ENCODE peak calls at places on chromosomes 1 and 21, in four cellular contexts. H is K562, B is HL-60, F is GM12878. Z is an unnamed sample.

GRCh38 chr1:3579626-3580025 is 31.7 kb downstream of the MEGF6 start:
- DNase-seq in H (no peak), F (no peak), B (no peak), Z (no peak)

GRCh38 chr1:34842952-34843371 is 16.6 kb downstream of the SMIM12 start:
- DNase-seq in B (no peak), H (no peak), F (no peak), Z (no peak)

GRCh38 chr1:230950404-230950803 is 28.3 kb downstream of the TTC13 start:
- DNase-seq in B (no peak), F (no peak), H (no peak), Z (no peak)

GRCh38 chr21:42513985-42514882 is 582 bp downstream of the SLC37A1 start:
- DNase-seq in H (peak), F (no peak), B (peak), Z (peak)

GRCh38 chr21:37684115-37684493 is 232.2 kb downstream of the KCNJ6 start:
- DNase-seq in B (no peak), H (no peak), F (no peak), Z (no peak)

GRCh38 chr1:48039088-48040049 is 42.2 kb upstream of the TRABD2B start:
- DNase-seq in B (no peak), F (no peak), H (no peak), Z (no peak)

GRCh38 chr1:89884718-89885596 is 64.1 kb downstream of the LRRC8D start:
- DNase-seq in B (no peak), F (no peak), H (no peak), Z (no peak)

GRCh38 chr1:93779540-93780121 is 98.0 kb upstream of the BCAR3 start:
- DNase-seq in F (no peak), H (no peak), B (no peak), Z (no peak)

GRCh38 chr1:57696041-57696440 is 272.2 kb upstream of the DAB1 start:
- DNase-seq in F (no peak), H (no peak), B (no peak), Z (no peak)

GRCh38 chr1:248841702-248842395 is 3.8 kb downstream of the ZNF672 start:
- DNase-seq in F (no peak), B (peak), H (no peak), Z (no peak)

GRCh38 chr1:35220976-35221375 is 28.0 kb upstream of the SFPQ start:
- DNase-seq in H (peak), B (peak), F (no peak), Z (peak)

GRCh38 chr1:80994934-80995333 is 805.8 kb upstream of the ADGRL2 start:
- DNase-seq in B (no peak), H (no peak), F (no peak), Z (no peak)

GRCh38 chr21:41961282-41961701 is 7.5 kb upstream of the C2CD2 start:
- DNase-seq in H (no peak), F (no peak), B (no peak), Z (no peak)

GRCh38 chr1:67987046-67987799 is 63.2 kb downstream of the DIRAS3 start:
- DNase-seq in F (no peak), H (no peak), B (no peak), Z (no peak)

GRCh38 chr1:201376464-201377374 is 761 bp downstream of the TNNT2 start:
- DNase-seq in F (no peak), B (no peak), H (peak), Z (peak)

GRCh38 chr1:16372535-16373340 is 5.7 kb downstream of the SZRD1 start:
- DNase-seq in F (no peak), B (no peak), H (no peak), Z (no peak)

GRCh38 chr1:21260405-21261129 is 29.7 kb downstream of the ECE1 start:
- DNase-seq in B (no peak), F (no peak), H (no peak), Z (no peak)

GRCh38 chr1:27436204-27437159 is 44.1 kb downstream of the GPR3 start:
- DNase-seq in B (peak), H (peak), F (no peak), Z (no peak)

GRCh38 chr1:24095140-24095859 is 16.6 kb downstream of the MYOM3 start:
- DNase-seq in B (no peak), H (no peak), F (no peak), Z (no peak)

GRCh38 chr1:3684031-3684430 is 31.7 kb downstream of the TP73 start:
- DNase-seq in B (no peak), H (peak), F (no peak), Z (no peak)

GRCh38 chr1:155309423-155310021 is 856 bp downstream of the FDPS start:
- DNase-seq in F (no peak), H (peak), B (peak), Z (no peak)

GRCh38 chr1:33225586-33225985 is 30.7 kb upstream of the ZNF362 start:
- DNase-seq in F (no peak), B (no peak), H (no peak), Z (no peak)

GRCh38 chr1:10575616-10576015 is 100.9 kb downstream of the PEX14 start:
- DNase-seq in F (no peak), B (no peak), H (no peak), Z (no peak)

GRCh38 chr1:153921080-153921802 is 1.5 kb downstream of the GATAD2B start:
- DNase-seq in F (no peak), B (no peak), H (peak), Z (no peak)

GRCh38 chr1:77954521-77954920 is 24.4 kb downstream of the FUBP1 start:
- DNase-seq in F (no peak), B (no peak), H (no peak), Z (no peak)

GRCh38 chr1:19643602-19644419 is at the start of gene NBL1:
- DNase-seq in B (no peak), F (no peak), H (peak), Z (peak)

DNA sequence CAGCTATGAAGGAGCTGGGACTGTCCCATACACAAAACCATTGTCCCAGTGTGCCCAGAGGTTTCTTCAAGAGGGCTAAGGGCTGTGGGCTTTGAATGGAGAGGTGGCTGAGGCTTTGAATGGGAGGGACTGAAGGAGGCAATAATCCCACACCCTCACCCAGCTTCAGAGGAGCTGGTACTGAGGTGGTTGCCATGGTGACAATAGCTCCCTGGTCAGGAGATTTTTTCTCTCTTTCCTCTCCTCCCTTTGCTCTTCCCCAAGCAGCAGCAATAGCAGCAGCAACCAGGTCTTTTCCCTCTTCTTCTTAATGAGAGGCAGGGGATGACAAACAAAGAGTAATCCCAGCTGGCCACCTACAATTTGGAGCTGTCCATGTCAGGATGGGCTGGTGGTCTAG is 1.6 kb downstream of the HPCAL4 start:
- DNase-seq in B (no peak), F (no peak), H (no peak), Z (no peak)
- TF ChIP-seq SPI1 in B (no peak), F (no peak), H (no peak), Z (no peak)

GRCh38 chr1:150555198-150555970 is 6.2 kb downstream of the ADAMTSL4 start:
- DNase-seq in B (no peak), H (no peak), F (no peak), Z (no peak)
- TF ChIP-seq POLR2AphosphoS5 in B (no peak), H (peak), F (no peak), Z (no peak)

GRCh38 chr1:207035877-207036558 is 3.5 kb upstream of the C1orf116 start:
- DNase-seq in F (no peak), H (no peak), B (no peak), Z (no peak)
- TF ChIP-seq SPI1 in F (no peak), H (no peak), B (no peak), Z (no peak)

GRCh38 chr21:33403128-33403785 is at the start of gene IFNGR2:
- DNase-seq in B (no peak), H (peak), F (no peak), Z (peak)
- TF ChIP-seq POLR2AphosphoS5 in B (peak), H (peak), F (no peak), Z (no peak)

DNA sequence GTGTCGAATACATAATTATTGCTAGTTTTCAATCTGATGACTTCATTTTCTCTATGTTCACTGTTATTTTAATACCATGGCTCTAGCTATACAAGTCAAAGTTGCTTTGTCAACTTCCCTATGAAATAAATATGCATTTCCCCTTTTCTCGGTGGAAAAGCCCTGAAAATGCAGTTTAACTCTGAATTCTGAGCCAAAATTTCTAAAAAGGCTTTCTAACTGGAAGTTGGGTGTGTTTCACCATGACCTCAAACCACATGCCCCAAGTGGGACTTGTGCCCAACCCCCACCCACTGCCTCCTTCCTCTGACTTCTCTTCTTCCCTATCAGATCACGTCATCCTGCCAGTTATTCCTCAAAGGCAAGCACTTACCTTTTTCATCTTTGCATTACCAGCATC is 8.9 kb downstream of the MKNK1 start:
- DNase-seq in B (peak), F (no peak), H (peak), Z (no peak)
- TF ChIP-seq SPI1 in B (peak), F (no peak), H (peak), Z (no peak)

GRCh38 chr1:183143576-183144315 is 42.3 kb upstream of the LAMC2 start:
- DNase-seq in F (no peak), H (no peak), B (no peak), Z (no peak)

GRCh38 chr1:183135336-183135735 is 50.7 kb upstream of the LAMC2 start:
- DNase-seq in F (no peak), B (no peak), H (no peak), Z (no peak)

GRCh38 chr1:183138301-183138700 is 47.8 kb upstream of the LAMC2 start:
- DNase-seq in B (no peak), H (no peak), F (no peak), Z (no peak)

GRCh38 chr1:183137782-183138181 is 48.3 kb upstream of the LAMC2 start:
- DNase-seq in B (no peak), H (no peak), F (no peak), Z (no peak)

GRCh38 chr1:183139281-183139942 is 46.7 kb upstream of the LAMC2 start:
- DNase-seq in B (no peak), H (no peak), F (no peak), Z (no peak)
- TF ChIP-seq POLR2AphosphoS5 in B (no peak), H (no peak), F (no peak), Z (no peak)

GRCh38 chr21:46662765-46663500 is 27.5 kb downstream of the PRMT2 start:
- DNase-seq in F (no peak), B (no peak), H (no peak), Z (no peak)
- TF ChIP-seq SPI1 in F (no peak), B (no peak), H (no peak), Z (no peak)

DNA sequence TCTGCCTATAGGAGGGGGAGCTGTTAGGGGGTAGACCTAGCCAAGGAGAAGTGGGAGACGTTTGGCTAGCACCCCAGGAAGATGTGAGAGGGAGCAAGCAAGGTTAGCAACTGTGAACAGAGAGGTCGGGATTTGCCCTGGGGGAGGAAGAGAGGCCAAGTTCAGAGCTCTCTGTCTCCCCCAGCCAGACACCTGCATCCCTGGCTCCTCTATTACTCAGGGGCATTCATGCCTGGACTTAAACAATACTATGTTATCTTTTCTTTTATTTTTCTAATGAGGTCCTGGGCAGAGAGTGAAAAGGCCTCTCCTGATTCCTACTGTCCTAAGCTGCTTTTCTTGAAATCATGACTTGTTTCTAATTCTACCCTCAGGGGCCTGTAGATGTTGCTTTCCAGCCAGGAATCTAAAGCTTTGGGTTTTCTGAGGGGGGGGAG is 2.4 kb downstream of the BTG2 start:
- DNase-seq in H (no peak), B (no peak), F (no peak), Z (no peak)
- TF ChIP-seq POLR2AphosphoS5 in H (peak), B (no peak), F (peak), Z (no peak)

GRCh38 chr1:167621780-167622179 is 8.3 kb upstream of the RCSD1 start:
- DNase-seq in F (no peak), B (no peak), H (no peak), Z (no peak)
- TF ChIP-seq SPI1 in F (no peak), B (no peak), H (no peak), Z (no peak)

GRCh38 chr1:151807131-151807530 is 1.9 kb upstream of the LINGO4 start:
- DNase-seq in F (no peak), H (no peak), B (no peak), Z (no peak)

GRCh38 chr1:151806170-151806569 is 951 bp upstream of the LINGO4 start:
- DNase-seq in B (no peak), F (no peak), H (no peak), Z (no peak)

GRCh38 chr1:151811181-151811580 is 6.0 kb upstream of the LINGO4 start:
- DNase-seq in B (no peak), F (no peak), H (no peak), Z (no peak)

GRCh38 chr1:151813271-151813977 is 8.2 kb upstream of the LINGO4 start:
- DNase-seq in H (no peak), B (no peak), F (no peak), Z (no peak)

DNA sequence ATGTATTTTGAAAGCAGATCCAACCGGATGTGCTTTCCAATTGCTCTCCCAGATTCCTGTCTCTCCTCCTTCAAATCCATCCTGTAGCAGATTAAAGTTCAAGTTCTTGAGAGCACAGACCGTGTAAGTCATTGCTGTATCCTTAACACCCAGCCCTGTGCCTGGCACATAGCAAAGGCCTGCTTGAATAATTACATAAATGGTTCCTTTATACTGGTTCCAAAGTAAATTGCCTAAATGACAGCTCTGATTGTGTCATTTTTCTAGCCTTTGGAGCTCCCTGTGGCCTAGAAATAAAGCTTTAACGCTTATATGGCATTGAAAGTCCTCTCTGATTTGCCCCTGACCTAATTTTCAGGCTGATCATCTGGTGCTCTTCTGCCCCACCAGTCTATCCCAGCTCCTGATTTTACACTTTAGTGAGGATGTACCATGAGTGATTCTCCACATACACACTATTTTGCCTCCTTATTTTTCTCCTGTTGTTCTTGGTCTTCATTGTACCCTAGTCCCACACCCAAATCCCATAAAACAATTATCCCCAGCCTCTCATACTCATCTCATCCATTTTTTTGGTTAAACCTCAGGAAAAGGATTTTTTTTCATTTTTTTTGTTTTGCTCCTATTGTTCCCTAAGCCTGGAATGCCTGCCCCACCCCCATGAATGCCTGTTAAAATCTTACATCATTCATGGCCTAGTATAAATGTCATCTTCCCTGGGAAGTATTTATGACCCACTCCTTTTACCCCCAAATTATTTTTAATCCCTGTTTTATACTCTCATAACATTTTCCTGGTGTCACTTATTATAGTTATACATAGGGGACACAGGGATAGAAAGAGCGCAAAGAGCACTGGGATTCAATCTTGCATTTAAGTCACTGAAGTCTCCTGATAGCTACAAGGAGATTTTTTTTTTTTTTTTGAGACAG is 4.7 kb upstream of the LINGO4 start:
- DNase-seq in F (no peak), H (no peak), B (no peak), Z (no peak)
- TF ChIP-seq POLR2AphosphoS5 in F (no peak), H (no peak), B (no peak), Z (no peak)

Z was measured in GM12891.